ENCODE peak calls at places on chromosomes 3 and 15, in ten cellular contexts. Q is IMR-90; L is CD8-positive, alpha-beta T cell; F is neuronal stem cell; Z is NT2/D1; R is CD8-positive, alpha-beta memory T cell; I is mesendoderm; T is ovary; G is endothelial cell of umbilical vein; Y is tibial artery. D is an unnamed sample. For H3K4me1 and H3K36me3, the result is how much of the 10 kb centered on the place peaks cover.

GRCh38 chr3:188178293-188178950 is 24.5 kb downstream of the LPP start:
- DNase-seq in R (no peak), G (no peak), L (no peak), Z (no peak), I (no peak), T (no peak), Y (no peak), Q (no peak), F (no peak), D (no peak)

GRCh38 chr3:94482686-94483085 is 419.8 kb downstream of the NSUN3 start:
- DNase-seq in T (no peak), I (no peak), G (no peak), R (no peak), L (no peak), Q (no peak), Z (no peak), Y (no peak), F (no peak), D (no peak)

GRCh38 chr15:73078722-73079121 is 26.5 kb downstream of the NEO1 start:
- DNase-seq in F (no peak), R (no peak), L (no peak), Q (peak), Z (no peak), G (no peak), Y (no peak), T (no peak), I (peak), D (no peak)

GRCh38 chr3:5798809-5799208 is 611.3 kb downstream of the EDEM1 start:
- DNase-seq in F (no peak), I (no peak), Y (no peak), G (no peak), T (no peak), L (no peak), Q (no peak), R (no peak), Z (no peak), D (no peak)

GRCh38 chr15:69080203-69080957 is 65.9 kb downstream of the NOX5 start:
- DNase-seq in R (no peak), Z (peak), Q (no peak), T (no peak), F (no peak), G (peak), I (peak), L (no peak), Y (no peak), D (no peak)

GRCh38 chr3:104392327-104392726 is 974.4 kb upstream of the ALCAM start:
- DNase-seq in F (no peak), Z (peak), R (no peak), G (no peak), I (peak), T (no peak), L (no peak), Q (no peak), Y (no peak), D (no peak)

GRCh38 chr3:63869929-63870328 is 6.3 kb downstream of the ATXN7 start:
- DNase-seq in R (no peak), F (no peak), L (no peak), T (no peak), Y (no peak), Z (no peak), I (no peak), G (no peak), Q (no peak), D (no peak)

GRCh38 chr3:108022316-108023150 is 68.3 kb downstream of the CD47 start:
- DNase-seq in Y (no peak), I (no peak), G (no peak), T (no peak), R (no peak), Z (no peak), F (no peak), L (no peak), Q (no peak), D (no peak)

GRCh38 chr3:188434594-188434993 is 280.6 kb downstream of the LPP start:
- DNase-seq in F (no peak), Z (no peak), G (no peak), L (no peak), Q (peak), T (no peak), I (no peak), R (no peak), Y (no peak), D (no peak)

GRCh38 chr15:35038655-35039534 is 46.2 kb downstream of the NANOGP8 start:
- DNase-seq in I (peak), R (no peak), G (no peak), Z (no peak), F (no peak), T (no peak), Q (peak), L (no peak), Y (no peak), D (no peak)

GRCh38 chr3:31724681-31725080 is 192.0 kb downstream of the STT3B start:
- DNase-seq in R (no peak), Y (no peak), L (no peak), Z (no peak), T (no peak), G (no peak), Q (peak), I (peak), F (no peak), D (no peak)

GRCh38 chr3:185503467-185503975 is 4.7 kb upstream of the TMEM41A start:
- DNase-seq in Z (no peak), T (no peak), L (no peak), G (no peak), R (no peak), Q (no peak), F (no peak), Y (no peak), I (no peak), D (no peak)

GRCh38 chr3:195768831-195769303 is 42.9 kb downstream of the MUC4 start:
- DNase-seq in Y (no peak), G (no peak), R (no peak), I (no peak), L (no peak), F (no peak), T (no peak), Z (no peak), Q (no peak), D (no peak)

GRCh38 chr3:155391583-155391982 is 98.1 kb upstream of the STRIT1 start:
- DNase-seq in L (no peak), F (peak), Z (no peak), Y (peak), R (no peak), T (no peak), G (no peak), Q (peak), I (peak), D (no peak)

GRCh38 chr3:6602329-6602728 is 258.6 kb upstream of the GRM7 start:
- DNase-seq in F (no peak), Q (no peak), T (no peak), Z (no peak), R (no peak), G (no peak), Y (no peak), L (no peak), I (no peak), D (no peak)

GRCh38 chr3:16849795-16850194 is 35.0 kb upstream of the PLCL2 start:
- DNase-seq in T (no peak), I (peak), Z (no peak), R (no peak), Y (peak), G (peak), Q (peak), F (no peak), L (no peak), D (no peak)

GRCh38 chr3:9076985-9077384 is 113.7 kb upstream of the RAD18 start:
- DNase-seq in Y (no peak), Z (no peak), T (no peak), Q (no peak), R (no peak), G (no peak), F (no peak), L (no peak), I (peak), D (no peak)

GRCh38 chr3:6180171-6180570 is 680.7 kb upstream of the GRM7 start:
- DNase-seq in L (no peak), Q (no peak), F (no peak), Z (no peak), G (no peak), Y (no peak), R (no peak), I (no peak), T (no peak), D (no peak)

GRCh38 chr3:182464513-182465145 is 328.7 kb upstream of the ATP11B start:
- DNase-seq in Y (no peak), R (no peak), I (no peak), Z (peak), T (no peak), Q (no peak), L (no peak), G (no peak), F (no peak), D (no peak)

GRCh38 chr15:46091860-46092450 is 457.1 kb downstream of the SQOR start:
- DNase-seq in Y (no peak), I (peak), R (no peak), L (no peak), Z (peak), Q (peak), T (no peak), G (peak), F (peak), D (peak)

GRCh38 chr3:12869025-12869695 is 27.8 kb upstream of the RPL32 start:
- DNase-seq in G (peak), L (peak), T (no peak), Y (no peak), I (peak), R (peak), Z (no peak), F (peak), Q (no peak), D (no peak)

GRCh38 chr3:139838269-139838957 is 96.6 kb upstream of the CLSTN2 start:
- DNase-seq in T (no peak), G (no peak), Q (no peak), L (no peak), Y (no peak), R (no peak), F (no peak), Z (peak), I (no peak), D (no peak)

GRCh38 chr15:63763476-63764123 is 70.1 kb downstream of the HERC1 start:
- DNase-seq in I (no peak), F (no peak), Y (no peak), Q (peak), T (no peak), G (no peak), L (no peak), Z (no peak), R (no peak), D (no peak)

DNA sequence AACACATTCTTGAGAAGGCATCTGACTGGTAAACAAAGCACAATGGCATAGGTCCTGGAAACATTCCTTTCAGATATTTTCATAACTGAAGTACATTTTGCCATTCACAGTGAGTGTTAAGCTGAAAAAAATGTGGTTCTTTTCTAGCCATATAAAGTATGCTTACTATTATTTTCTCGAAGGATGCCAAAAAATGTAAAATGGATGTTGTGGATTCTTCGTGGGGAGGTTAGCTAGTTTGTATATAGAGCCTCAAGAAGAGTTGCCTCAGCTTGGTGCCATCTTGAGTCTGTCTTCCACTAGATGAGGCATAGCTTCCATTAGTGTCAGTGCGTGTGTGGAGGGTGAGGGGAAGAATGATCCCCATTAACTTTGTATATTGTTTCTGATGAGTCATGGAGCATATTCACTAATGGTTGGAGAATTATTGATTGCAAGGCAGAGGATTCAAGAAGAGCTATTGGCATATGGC is 4.1 kb downstream of the MBNL1 start:
- DNase-seq in G (peak), T (no peak), L (no peak), I (no peak), F (no peak), R (peak), Z (no peak), Q (peak), Y (no peak), D (no peak)
- H3K4me1 ChIP-seq in G (half or more), T (under half), L (under half), I (under half), F (under half), R (half or more), Z (under half), Q (under half), Y (under half), D (under half)

GRCh38 chr3:112794622-112795172 is 52.0 kb downstream of the CD200R1L start:
- DNase-seq in R (no peak), Q (no peak), F (no peak), I (peak), Z (no peak), T (no peak), G (peak), Y (peak), L (no peak), D (no peak)
- H3K4me3 ChIP-seq in R (no peak), Q (no peak), F (no peak), I (no peak), Z (no peak), T (no peak), G (no peak), Y (no peak), L (no peak), D (no peak)

GRCh38 chr15:101183226-101183925 is 68.5 kb downstream of the CHSY1 start:
- DNase-seq in G (peak), F (no peak), Y (no peak), T (no peak), Z (no peak), I (no peak), Q (peak), R (no peak), L (no peak), D (no peak)
- H3K36me3 ChIP-seq in G (under half), F (under half), Y (under half), T (under half), Z (half or more), I (under half), Q (under half), R (under half), L (under half), D (under half)

GRCh38 chr15:93321881-93322282 is 232.9 kb upstream of the RGMA start:
- DNase-seq in F (no peak), T (no peak), G (no peak), I (peak), Q (no peak), Z (no peak), L (no peak), R (no peak), Y (no peak), D (no peak)

GRCh38 chr15:93324191-93324590 is 235.2 kb upstream of the RGMA start:
- DNase-seq in G (no peak), I (no peak), F (no peak), L (no peak), R (no peak), Q (no peak), Z (no peak), T (no peak), Y (no peak), D (no peak)

GRCh38 chr15:93331545-93332117 is 242.6 kb upstream of the RGMA start:
- DNase-seq in T (no peak), F (no peak), I (peak), L (no peak), Y (no peak), R (no peak), Q (no peak), G (no peak), Z (peak), D (peak)

GRCh38 chr15:93330862-93331544 is 242.0 kb upstream of the RGMA start:
- DNase-seq in L (no peak), G (no peak), I (peak), Q (no peak), T (no peak), F (no peak), Z (no peak), Y (no peak), R (no peak), D (no peak)

GRCh38 chr15:93327364-93327763 is 238.4 kb upstream of the RGMA start:
- DNase-seq in G (no peak), L (no peak), I (no peak), Q (no peak), F (no peak), Y (no peak), R (no peak), Z (no peak), T (no peak), D (no peak)
- H3K4me1 ChIP-seq in G (under half), L (under half), I (under half), Q (under half), F (under half), Y (under half), R (under half), Z (under half), T (under half), D (under half)

GRCh38 chr3:18434731-18435130 is 9.6 kb upstream of the SATB1 start:
- DNase-seq in R (no peak), F (no peak), Q (no peak), T (no peak), Z (no peak), Y (no peak), I (no peak), G (no peak), L (no peak), D (no peak)
- H3K4me3 ChIP-seq in R (peak), F (no peak), Q (no peak), T (no peak), Z (no peak), Y (no peak), I (no peak), G (no peak), L (peak), D (no peak)

DNA sequence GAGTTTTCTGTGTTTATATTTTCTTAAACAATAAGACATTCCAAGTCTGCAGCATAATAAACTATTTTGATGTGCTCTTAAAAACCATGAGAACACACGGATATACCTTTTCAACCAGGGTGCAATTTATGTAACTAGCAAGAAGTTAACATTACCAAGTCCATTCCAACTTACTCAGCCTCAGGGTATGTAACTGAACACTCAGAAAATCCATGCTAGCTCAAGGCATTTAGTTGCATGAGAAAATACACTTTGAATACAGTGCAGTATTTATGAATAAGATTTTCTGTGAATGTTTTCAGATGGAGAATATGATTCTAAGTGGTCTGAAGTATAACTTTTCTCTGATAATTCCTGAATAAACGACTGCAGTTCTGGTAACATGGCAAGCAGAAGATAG is 124.2 kb downstream of the SNRK start:
- DNase-seq in T (no peak), G (no peak), L (no peak), I (no peak), R (no peak), Y (no peak), Q (peak), F (no peak), Z (no peak), D (no peak)
- H3K36me3 ChIP-seq in T (under half), G (under half), L (under half), I (under half), R (under half), Y (under half), Q (under half), F (under half), Z (under half), D (under half)

DNA sequence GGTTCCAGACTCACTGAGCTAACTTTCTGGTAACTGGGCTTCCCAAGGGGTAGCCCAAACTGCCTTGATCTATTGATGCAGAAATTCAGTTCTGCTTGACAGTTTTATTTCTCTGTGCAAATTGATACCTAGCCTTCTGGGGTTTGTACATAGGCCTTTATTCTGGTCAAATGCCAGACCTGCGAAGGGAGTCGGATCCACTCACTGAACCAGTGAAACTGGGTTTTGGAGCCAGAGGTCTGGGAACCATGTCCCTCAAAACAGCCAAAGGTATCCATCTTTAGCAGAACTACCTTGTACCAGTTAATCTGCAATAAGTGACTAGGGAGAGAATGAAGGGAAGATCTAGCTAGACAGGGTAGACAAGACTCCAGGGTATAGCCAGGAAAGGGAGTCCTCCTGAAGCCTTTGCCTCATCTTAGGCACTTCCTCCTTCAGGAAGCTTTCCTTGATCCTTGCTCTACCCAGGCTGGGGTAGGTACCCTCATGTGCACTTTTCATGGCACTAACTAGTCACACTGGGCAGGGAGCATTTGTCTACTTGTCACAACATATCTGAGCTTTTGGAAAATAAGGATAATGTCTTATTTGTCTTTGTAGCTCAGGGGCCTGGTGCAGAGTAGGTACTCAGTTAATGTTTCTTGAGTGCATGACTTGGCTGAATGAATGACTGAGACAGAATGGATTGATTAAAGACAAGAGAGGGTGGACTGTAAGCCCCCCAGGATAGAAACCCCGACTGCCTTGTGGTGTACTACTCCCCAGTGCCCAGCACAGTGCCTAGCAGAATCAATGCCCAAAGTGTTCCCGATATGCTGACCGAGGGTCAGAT is 1.4 kb upstream of the SNX33 start:
- DNase-seq in I (no peak), Y (no peak), Z (no peak), G (no peak), T (no peak), L (no peak), F (no peak), Q (no peak), R (no peak), D (no peak)
- H3K4me1 ChIP-seq in I (under half), Y (under half), Z (under half), G (under half), T (under half), L (under half), F (under half), Q (under half), R (under half), D (under half)